ENCODE peak calls at places on chromosomes 16 and 17, in six cellular contexts. One of them, this sample, is unnamed.

GRCh38 chr17:71111945-71112344 is 942.6 kb downstream of the KCNJ2 start:
- DNase-seq in tibial nerve: no peak
- DNase-seq in esophagus squamous epithelium: no peak
- DNase-seq in left lung: no peak
- DNase-seq in spleen: no peak
- DNase-seq in lung: no peak
- DNase-seq in this sample: no peak

GRCh38 chr17:63446981-63447687 is 1.0 kb upstream of the CYB561 start:
- DNase-seq in left lung: peak; percentile 76
- DNase-seq in spleen: no peak
- DNase-seq in esophagus squamous epithelium: no peak
- DNase-seq in lung: no peak
- DNase-seq in tibial nerve: peak; percentile 31
- DNase-seq in this sample: no peak

GRCh38 chr17:28641579-28641978 is 3.4 kb downstream of the BLTP2 start:
- DNase-seq in esophagus squamous epithelium: no peak
- DNase-seq in tibial nerve: no peak
- DNase-seq in left lung: no peak
- DNase-seq in lung: no peak
- DNase-seq in spleen: no peak
- DNase-seq in this sample: no peak

GRCh38 chr16:53094013-53094630 is 39.3 kb downstream of the CHD9 start:
- DNase-seq in spleen: peak; percentile 90
- DNase-seq in left lung: peak; percentile 92
- DNase-seq in esophagus squamous epithelium: no peak
- DNase-seq in lung: peak; percentile 75
- DNase-seq in tibial nerve: peak; percentile 22
- DNase-seq in this sample: peak; percentile 52

GRCh38 chr16:11004957-11005610 is 60.7 kb downstream of the CLEC16A start:
- DNase-seq in lung: no peak
- DNase-seq in tibial nerve: no peak
- DNase-seq in spleen: no peak
- DNase-seq in left lung: no peak
- DNase-seq in esophagus squamous epithelium: no peak
- DNase-seq in this sample: no peak

GRCh38 chr17:68484458-68484857 is 27.2 kb upstream of the WIPI1 start:
- DNase-seq in spleen: no peak
- DNase-seq in lung: no peak
- DNase-seq in left lung: no peak
- DNase-seq in tibial nerve: no peak
- DNase-seq in esophagus squamous epithelium: no peak
- DNase-seq in this sample: no peak

GRCh38 chr16:7268182-7268581 is 64.5 kb upstream of the RBFOX1 start:
- DNase-seq in lung: no peak
- DNase-seq in esophagus squamous epithelium: no peak
- DNase-seq in tibial nerve: peak; percentile 37
- DNase-seq in spleen: no peak
- DNase-seq in left lung: no peak
- DNase-seq in this sample: peak; percentile 18

GRCh38 chr17:36870618-36871002 is 66.7 kb upstream of the LHX1 start:
- DNase-seq in spleen: peak; percentile 9
- DNase-seq in tibial nerve: no peak
- DNase-seq in esophagus squamous epithelium: no peak
- DNase-seq in lung: no peak
- DNase-seq in left lung: no peak
- DNase-seq in this sample: no peak

GRCh38 chr17:5522476-5522875 is 36.1 kb downstream of the MIS12 start:
- DNase-seq in tibial nerve: no peak
- DNase-seq in esophagus squamous epithelium: no peak
- DNase-seq in left lung: no peak
- DNase-seq in lung: no peak
- DNase-seq in spleen: no peak
- DNase-seq in this sample: no peak

GRCh38 chr17:77282524-77283515 is 142.1 kb downstream of the SEC14L1 start:
- DNase-seq in left lung: no peak
- DNase-seq in tibial nerve: no peak
- DNase-seq in lung: peak; percentile 60
- DNase-seq in spleen: no peak
- DNase-seq in esophagus squamous epithelium: no peak
- DNase-seq in this sample: no peak

GRCh38 chr17:50421308-50422031 is 4.5 kb upstream of the ACSF2 start:
- DNase-seq in esophagus squamous epithelium: no peak
- DNase-seq in tibial nerve: no peak
- DNase-seq in left lung: no peak
- DNase-seq in lung: no peak
- DNase-seq in spleen: no peak
- DNase-seq in this sample: no peak

GRCh38 chr16:86722970-86723369 is 144.6 kb downstream of the FOXL1 start:
- DNase-seq in esophagus squamous epithelium: no peak
- DNase-seq in tibial nerve: peak; percentile 25
- DNase-seq in spleen: no peak
- DNase-seq in left lung: no peak
- DNase-seq in lung: no peak
- DNase-seq in this sample: no peak

GRCh38 chr17:40540448-40540847 is 24.8 kb downstream of the CCR7 start:
- DNase-seq in lung: no peak
- DNase-seq in esophagus squamous epithelium: no peak
- DNase-seq in left lung: no peak
- DNase-seq in tibial nerve: no peak
- DNase-seq in spleen: peak; percentile 77
- DNase-seq in this sample: no peak

GRCh38 chr16:56081371-56081770 is 109.9 kb upstream of the GNAO1 start:
- DNase-seq in lung: no peak
- DNase-seq in tibial nerve: no peak
- DNase-seq in esophagus squamous epithelium: no peak
- DNase-seq in spleen: no peak
- DNase-seq in left lung: peak; percentile 31
- DNase-seq in this sample: no peak

GRCh38 chr17:82065638-82066303 is at the start of gene DUS1L:
- DNase-seq in esophagus squamous epithelium: no peak
- DNase-seq in tibial nerve: peak; percentile 20
- DNase-seq in spleen: peak; percentile 91
- DNase-seq in left lung: peak; percentile 90
- DNase-seq in lung: peak; percentile 59
- DNase-seq in this sample: peak; percentile 77

GRCh38 chr16:50627419-50627818 is 53.7 kb downstream of the SNX20 start:
- DNase-seq in left lung: no peak
- DNase-seq in spleen: no peak
- DNase-seq in esophagus squamous epithelium: no peak
- DNase-seq in lung: no peak
- DNase-seq in tibial nerve: peak; percentile 58
- DNase-seq in this sample: peak; percentile 59

GRCh38 chr17:51901242-51901641 is 257.3 kb downstream of the CA10 start:
- DNase-seq in tibial nerve: no peak
- DNase-seq in lung: no peak
- DNase-seq in spleen: no peak
- DNase-seq in left lung: no peak
- DNase-seq in esophagus squamous epithelium: no peak
- DNase-seq in this sample: no peak

GRCh38 chr16:84246679-84247077 is 6.9 kb upstream of the KCNG4 start:
- DNase-seq in spleen: no peak
- DNase-seq in esophagus squamous epithelium: no peak
- DNase-seq in left lung: no peak
- DNase-seq in tibial nerve: no peak
- DNase-seq in lung: no peak
- DNase-seq in this sample: no peak

DNA sequence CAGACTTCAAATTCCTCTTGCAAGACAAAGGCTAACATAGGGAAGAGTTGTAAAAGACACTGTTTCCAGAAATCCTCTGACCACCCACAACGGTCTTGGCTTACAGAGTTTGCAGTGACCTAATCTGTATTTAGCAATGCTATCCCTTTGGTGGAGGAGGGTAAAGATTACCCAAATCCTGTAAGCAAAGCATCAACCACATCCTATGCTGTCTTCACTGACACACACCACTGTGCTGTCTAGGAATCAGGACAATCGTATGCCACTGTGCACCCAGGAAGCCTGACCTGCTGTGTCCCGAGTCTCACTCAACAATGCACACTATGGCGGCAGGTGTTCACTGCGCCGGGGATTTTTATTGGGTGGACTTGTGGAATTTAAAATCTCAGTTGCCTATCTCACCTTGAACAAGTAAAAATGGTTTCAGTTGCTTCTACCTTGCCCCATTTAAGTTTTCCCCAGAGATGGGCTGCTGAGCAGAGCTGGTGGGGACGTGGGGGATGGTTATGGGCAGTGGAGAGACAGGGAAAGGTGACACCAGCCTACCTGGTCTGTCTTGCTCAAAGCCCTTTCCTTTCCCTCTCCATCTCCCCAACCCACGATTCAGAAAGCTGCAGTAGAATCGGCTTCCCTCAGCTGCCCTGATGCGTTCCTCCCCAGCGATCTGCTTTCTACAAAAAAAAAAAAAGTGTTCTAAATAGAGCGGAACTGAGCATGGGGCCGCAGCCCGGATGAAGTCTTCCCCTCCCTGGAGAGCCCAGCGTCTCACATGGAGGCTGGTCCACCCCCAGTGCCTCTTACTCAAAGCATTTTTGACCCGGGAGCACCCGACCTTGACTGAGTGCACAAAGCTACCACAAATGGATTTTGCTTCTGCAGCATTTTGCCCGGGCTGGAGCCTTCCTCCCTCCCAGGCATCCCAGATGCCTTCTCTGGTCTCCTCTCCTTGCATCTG is 271.5 kb downstream of the SOX9 start:
- DNase-seq in lung: no peak
- DNase-seq in esophagus squamous epithelium: no peak
- DNase-seq in tibial nerve: peak; percentile 59
- DNase-seq in left lung: no peak
- DNase-seq in spleen: no peak
- DNase-seq in this sample: no peak
- H3K4me1 ChIP-seq in lung: no peaks in the 10 kb centered on the region
- H3K4me1 ChIP-seq in esophagus squamous epithelium: no peaks in the 10 kb centered on the region
- H3K4me1 ChIP-seq in tibial nerve: peaks cover 18% of the 10 kb centered on the region
- H3K4me1 ChIP-seq in left lung: no peaks in the 10 kb centered on the region
- H3K4me1 ChIP-seq in spleen: no peaks in the 10 kb centered on the region
- H3K4me1 ChIP-seq in this sample: peaks cover 6% of the 10 kb centered on the region

DNA sequence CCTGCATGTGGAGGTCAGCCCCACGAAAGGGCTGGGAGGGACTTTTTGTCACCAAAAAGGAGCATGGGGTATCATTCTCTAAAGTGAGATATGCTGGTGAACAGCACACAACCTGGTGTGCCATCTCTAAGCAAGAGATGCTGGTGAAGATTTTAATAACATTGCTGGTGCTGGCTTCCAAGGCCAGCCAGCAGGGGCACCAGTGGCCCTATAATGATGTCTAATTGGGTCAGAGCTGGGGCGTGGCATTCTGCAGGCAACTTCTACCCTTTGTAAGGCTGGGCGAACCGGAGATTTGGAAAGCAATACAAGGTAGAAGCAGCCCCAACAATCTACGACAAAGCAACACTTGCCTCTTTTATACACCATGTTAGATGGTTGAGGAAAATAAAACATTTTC is 16.8 kb downstream of the SDR42E1 start:
- DNase-seq in lung: no peak
- DNase-seq in spleen: no peak
- DNase-seq in tibial nerve: no peak
- DNase-seq in left lung: no peak
- DNase-seq in esophagus squamous epithelium: no peak
- DNase-seq in this sample: no peak
- TF ChIP-seq CTCF in lung: no peak
- TF ChIP-seq CTCF in spleen: no peak
- TF ChIP-seq CTCF in tibial nerve: no peak
- TF ChIP-seq CTCF in left lung: no peak
- TF ChIP-seq CTCF in esophagus squamous epithelium: no peak
- TF ChIP-seq CTCF in this sample: no peak

GRCh38 chr17:58385359-58385899 is 31.9 kb downstream of the RNF43 start:
- DNase-seq in left lung: no peak
- DNase-seq in lung: no peak
- DNase-seq in spleen: no peak
- DNase-seq in esophagus squamous epithelium: no peak
- DNase-seq in tibial nerve: no peak
- DNase-seq in this sample: no peak

GRCh38 chr17:58388302-58389190 is 28.8 kb downstream of the RNF43 start:
- DNase-seq in esophagus squamous epithelium: no peak
- DNase-seq in lung: no peak
- DNase-seq in spleen: no peak
- DNase-seq in left lung: no peak
- DNase-seq in tibial nerve: no peak
- DNase-seq in this sample: no peak

GRCh38 chr17:58384900-58385299 is 32.4 kb downstream of the RNF43 start:
- DNase-seq in lung: no peak
- DNase-seq in esophagus squamous epithelium: no peak
- DNase-seq in tibial nerve: no peak
- DNase-seq in spleen: no peak
- DNase-seq in left lung: no peak
- DNase-seq in this sample: no peak

GRCh38 chr17:58387834-58388233 is 29.5 kb downstream of the RNF43 start:
- DNase-seq in spleen: no peak
- DNase-seq in tibial nerve: no peak
- DNase-seq in esophagus squamous epithelium: no peak
- DNase-seq in lung: no peak
- DNase-seq in left lung: no peak
- DNase-seq in this sample: no peak

GRCh38 chr17:58386708-58387107 is 30.6 kb downstream of the RNF43 start:
- DNase-seq in left lung: no peak
- DNase-seq in lung: no peak
- DNase-seq in esophagus squamous epithelium: no peak
- DNase-seq in spleen: no peak
- DNase-seq in tibial nerve: no peak
- DNase-seq in this sample: no peak
- H3K4me1 ChIP-seq in left lung: peaks cover 15% of the 10 kb centered on the region
- H3K4me1 ChIP-seq in lung: no peaks in the 10 kb centered on the region
- H3K4me1 ChIP-seq in esophagus squamous epithelium: peaks cover 3% of the 10 kb centered on the region
- H3K4me1 ChIP-seq in spleen: peaks cover 26% of the 10 kb centered on the region
- H3K4me1 ChIP-seq in tibial nerve: no peaks in the 10 kb centered on the region
- H3K4me1 ChIP-seq in this sample: no peaks in the 10 kb centered on the region

GRCh38 chr16:1189455-1189854 is 35.6 kb downstream of the TPSG1 start:
- DNase-seq in tibial nerve: no peak
- DNase-seq in esophagus squamous epithelium: no peak
- DNase-seq in left lung: no peak
- DNase-seq in lung: no peak
- DNase-seq in spleen: no peak
- DNase-seq in this sample: no peak
- TF ChIP-seq CTCF in tibial nerve: no peak
- TF ChIP-seq CTCF in esophagus squamous epithelium: no peak
- TF ChIP-seq CTCF in left lung: no peak
- TF ChIP-seq CTCF in lung: no peak
- TF ChIP-seq CTCF in spleen: no peak
- TF ChIP-seq CTCF in this sample: no peak

GRCh38 chr16:57471209-57471608 is 8.7 kb downstream of the POLR2C start:
- DNase-seq in spleen: no peak
- DNase-seq in lung: no peak
- DNase-seq in left lung: no peak
- DNase-seq in tibial nerve: no peak
- DNase-seq in esophagus squamous epithelium: no peak
- DNase-seq in this sample: no peak
- H3K4me1 ChIP-seq in spleen: peaks cover 71% of the 10 kb centered on the region
- H3K4me1 ChIP-seq in lung: no peaks in the 10 kb centered on the region
- H3K4me1 ChIP-seq in left lung: peaks cover 14% of the 10 kb centered on the region
- H3K4me1 ChIP-seq in tibial nerve: peaks cover 36% of the 10 kb centered on the region
- H3K4me1 ChIP-seq in esophagus squamous epithelium: peaks cover 5% of the 10 kb centered on the region
- H3K4me1 ChIP-seq in this sample: peaks cover 18% of the 10 kb centered on the region